ENCODE peak calls at places on chromosome 12, in ten cellular contexts. K, D, Q, B, L, V, X, G, M and R are unnamed samples.

GRCh38 chr12:114411081-114411836 is 5.3 kb upstream of the TBX5 start:
- DNase-seq in V (no peak), B (no peak), Q (no peak), L (no peak), K (no peak), X (no peak), G (no peak), D (no peak), M (no peak), R (no peak)

GRCh38 chr12:66035289-66035961 is 95.1 kb downstream of the LLPH start:
- DNase-seq in G (no peak), X (no peak), V (peak), D (peak), Q (no peak), K (no peak), B (no peak), M (peak), L (no peak), R (peak)

GRCh38 chr12:85680881-85681280 is 155.3 kb downstream of the RASSF9 start:
- DNase-seq in K (no peak), B (no peak), X (no peak), Q (no peak), M (no peak), V (no peak), D (no peak), G (no peak), L (no peak), R (no peak)

GRCh38 chr12:101697197-101697929 is at the start of gene CHPT1:
- DNase-seq in D (peak), V (peak), L (peak), K (peak), B (peak), X (peak), Q (peak), M (peak), G (peak), R (no peak)

GRCh38 chr12:60684988-60685655 is 1089.3 kb downstream of the SLC16A7 start:
- DNase-seq in X (no peak), L (peak), K (no peak), B (no peak), V (no peak), Q (no peak), G (no peak), M (no peak), D (no peak), R (no peak)

GRCh38 chr12:67595365-67595764 is 53.2 kb upstream of the DYRK2 start:
- DNase-seq in V (no peak), G (no peak), B (no peak), M (no peak), Q (no peak), L (no peak), K (no peak), D (no peak), X (no peak), R (no peak)

GRCh38 chr12:123757555-123757954 is 4.5 kb upstream of the DNAH10 start:
- DNase-seq in L (no peak), B (no peak), X (no peak), D (peak), V (no peak), G (no peak), Q (no peak), K (no peak), M (peak), R (no peak)

GRCh38 chr12:21911832-21912231 is 29.4 kb downstream of the ABCC9 start:
- DNase-seq in D (no peak), B (no peak), K (no peak), V (no peak), M (no peak), Q (no peak), L (no peak), X (no peak), G (no peak), R (no peak)

GRCh38 chr12:122951979-122952892 is 14.0 kb downstream of the ABCB9 start:
- DNase-seq in M (peak), B (peak), V (peak), D (peak), G (peak), K (peak), X (peak), Q (peak), L (peak), R (peak)

GRCh38 chr12:60201891-60202290 is 606.1 kb downstream of the SLC16A7 start:
- DNase-seq in D (peak), K (no peak), L (no peak), M (peak), X (no peak), B (no peak), V (no peak), Q (no peak), G (no peak), R (peak)

GRCh38 chr12:127280393-127281275 is 986.3 kb upstream of the TMEM132C start:
- DNase-seq in V (peak), Q (peak), G (peak), K (peak), B (peak), L (no peak), M (no peak), D (no peak), X (peak), R (no peak)

GRCh38 chr12:24979971-24980730 is 31.2 kb upstream of the BCAT1 start:
- DNase-seq in V (no peak), L (no peak), M (peak), Q (no peak), X (no peak), B (no peak), K (no peak), D (no peak), G (no peak), R (no peak)

GRCh38 chr12:48997719-48998496 is 1.3 kb downstream of the DDN start:
- DNase-seq in Q (no peak), B (peak), M (no peak), D (no peak), V (no peak), L (peak), G (peak), K (peak), X (peak), R (no peak)

GRCh38 chr12:93591137-93591868 is 18.8 kb downstream of the SOCS2 start:
- DNase-seq in L (peak), X (peak), Q (peak), B (peak), V (peak), M (peak), G (peak), K (peak), D (peak), R (peak)

GRCh38 chr12:77591959-77592358 is 238.7 kb upstream of the NAV3 start:
- DNase-seq in X (no peak), G (no peak), K (no peak), B (no peak), D (no peak), M (no peak), V (no peak), L (no peak), Q (peak), R (no peak)

GRCh38 chr12:127677537-127678131 is 589.3 kb upstream of the TMEM132C start:
- DNase-seq in L (peak), D (peak), K (peak), X (peak), G (peak), Q (peak), M (peak), B (peak), V (peak), R (peak)

GRCh38 chr12:8078400-8078799 is 3.7 kb upstream of the NECAP1 start:
- DNase-seq in M (peak), X (no peak), L (peak), K (no peak), V (peak), G (peak), D (peak), B (peak), Q (no peak), R (peak)

GRCh38 chr12:52242442-52243263 is 9.6 kb downstream of the KRT7 start:
- DNase-seq in G (no peak), L (no peak), B (peak), M (no peak), X (no peak), Q (no peak), D (no peak), K (no peak), V (no peak), R (no peak)

GRCh38 chr12:127179199-127179598 is 1087.8 kb upstream of the TMEM132C start:
- DNase-seq in D (no peak), X (no peak), V (peak), B (no peak), M (no peak), Q (no peak), K (no peak), G (no peak), L (no peak), R (no peak)

GRCh38 chr12:22318122-22318737 is 16.3 kb downstream of the ST8SIA1 start:
- DNase-seq in L (no peak), Q (no peak), X (no peak), G (no peak), B (no peak), V (peak), K (no peak), D (peak), M (peak), R (no peak)

GRCh38 chr12:128486951-128487350 is 220.0 kb downstream of the TMEM132C start:
- DNase-seq in M (no peak), V (no peak), K (no peak), B (no peak), D (peak), X (no peak), L (no peak), G (no peak), Q (no peak), R (no peak)

GRCh38 chr12:79886917-79887519 is 47.9 kb downstream of the PPP1R12A start:
- DNase-seq in K (no peak), X (no peak), G (no peak), L (no peak), V (peak), Q (no peak), B (no peak), D (peak), M (peak), R (peak)

GRCh38 chr12:19757317-19757877 is 318.1 kb downstream of the AEBP2 start:
- DNase-seq in B (no peak), Q (no peak), G (no peak), K (no peak), V (peak), L (no peak), D (peak), X (no peak), M (no peak), R (peak)

GRCh38 chr12:50986961-50987737 is 34.8 kb downstream of the HIGD1C start:
- DNase-seq in B (peak), L (peak), G (peak), X (peak), Q (no peak), K (no peak), M (peak), V (peak), D (peak), R (peak)

GRCh38 chr12:19435831-19436497 is 3.3 kb upstream of the AEBP2 start:
- DNase-seq in D (no peak), M (no peak), X (no peak), Q (no peak), K (no peak), V (no peak), B (no peak), G (no peak), L (no peak), R (no peak)

GRCh38 chr12:123231931-123232330 is 1.0 kb downstream of the MPHOSPH9 start:
- DNase-seq in D (no peak), Q (no peak), L (no peak), X (no peak), M (no peak), V (no peak), B (no peak), K (no peak), G (no peak), R (no peak)

GRCh38 chr12:89642959-89643358 is 65.7 kb downstream of the ATP2B1 start:
- DNase-seq in K (no peak), M (no peak), G (no peak), B (no peak), V (no peak), D (no peak), X (no peak), Q (no peak), L (no peak), R (no peak)

GRCh38 chr12:53234236-53234635 is 2.2 kb upstream of the RARG start:
- DNase-seq in X (no peak), V (no peak), Q (no peak), D (no peak), K (peak), G (peak), M (no peak), L (no peak), B (no peak), R (no peak)

GRCh38 chr12:75981247-75981646 is 50.3 kb downstream of the PHLDA1 start:
- DNase-seq in X (no peak), G (no peak), V (no peak), M (no peak), D (no peak), B (no peak), Q (no peak), K (no peak), L (no peak), R (no peak)

GRCh38 chr12:57139796-57140649 is 7.4 kb downstream of the LRP1-AS start:
- DNase-seq in B (no peak), D (no peak), L (no peak), X (no peak), V (no peak), K (no peak), G (no peak), M (no peak), Q (no peak), R (peak)

GRCh38 chr12:71152838-71153237 is 5.0 kb downstream of the TSPAN8 start:
- DNase-seq in M (no peak), G (no peak), V (no peak), D (no peak), L (no peak), Q (no peak), B (no peak), K (no peak), X (no peak), R (no peak)

GRCh38 chr12:78636253-78636855 is 228.2 kb upstream of the SYT1 start:
- DNase-seq in L (no peak), D (peak), X (no peak), Q (no peak), B (no peak), V (no peak), M (no peak), G (no peak), K (no peak), R (no peak)

GRCh38 chr12:77685112-77685511 is 145.6 kb upstream of the NAV3 start:
- DNase-seq in Q (peak), M (peak), B (peak), V (peak), L (peak), X (peak), G (peak), D (peak), K (no peak), R (peak)

GRCh38 chr12:109741286-109741969 is 27.8 kb downstream of the FAM222A start:
- DNase-seq in M (no peak), Q (no peak), X (peak), D (no peak), L (no peak), B (no peak), G (no peak), K (peak), V (no peak), R (no peak)
- TF ChIP-seq CTCF in M (no peak), Q (no peak), X (no peak), D (no peak), L (no peak), B (no peak), G (no peak), K (no peak), V (no peak), R (no peak)

DNA sequence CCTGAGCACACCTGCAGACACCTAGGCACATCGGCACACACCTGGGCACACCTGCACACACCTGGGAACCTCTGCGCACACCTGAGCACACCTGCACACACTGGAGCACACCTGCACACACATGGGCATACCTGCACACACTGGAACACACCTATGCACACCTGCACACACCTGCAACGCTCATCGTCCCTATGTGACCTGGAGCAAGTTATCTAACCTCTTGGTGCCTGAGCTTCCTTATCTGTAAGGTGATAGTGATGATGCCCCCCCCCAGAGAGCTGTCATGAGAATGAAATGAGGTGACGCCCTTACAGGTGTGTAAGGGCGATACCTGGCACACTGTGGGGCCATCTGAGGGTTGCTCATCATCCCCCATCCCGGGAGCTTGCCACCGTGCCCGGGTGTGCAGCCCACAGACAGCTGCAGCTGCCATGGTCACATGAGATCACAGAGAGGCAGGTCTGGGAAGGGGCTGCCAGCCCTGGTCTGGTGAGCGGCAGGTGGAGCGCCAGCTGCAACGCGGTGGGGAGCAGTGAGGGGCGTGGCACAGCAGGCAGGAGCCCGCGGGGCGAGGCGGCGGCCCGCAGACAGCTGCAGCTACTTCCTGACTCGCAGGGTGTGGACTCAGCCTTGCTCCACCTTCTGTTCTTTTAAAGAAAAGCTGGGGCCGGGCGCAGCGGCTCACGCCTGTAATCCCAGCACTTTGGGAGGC is 59.9 kb upstream of the FBRSL1 start:
- DNase-seq in M (no peak), V (peak), L (no peak), G (peak), B (peak), X (peak), K (peak), D (peak), Q (no peak), R (no peak)
- TF ChIP-seq CTCF in M (no peak), V (no peak), L (no peak), G (no peak), B (no peak), X (no peak), K (no peak), D (no peak), Q (no peak), R (no peak)

DNA sequence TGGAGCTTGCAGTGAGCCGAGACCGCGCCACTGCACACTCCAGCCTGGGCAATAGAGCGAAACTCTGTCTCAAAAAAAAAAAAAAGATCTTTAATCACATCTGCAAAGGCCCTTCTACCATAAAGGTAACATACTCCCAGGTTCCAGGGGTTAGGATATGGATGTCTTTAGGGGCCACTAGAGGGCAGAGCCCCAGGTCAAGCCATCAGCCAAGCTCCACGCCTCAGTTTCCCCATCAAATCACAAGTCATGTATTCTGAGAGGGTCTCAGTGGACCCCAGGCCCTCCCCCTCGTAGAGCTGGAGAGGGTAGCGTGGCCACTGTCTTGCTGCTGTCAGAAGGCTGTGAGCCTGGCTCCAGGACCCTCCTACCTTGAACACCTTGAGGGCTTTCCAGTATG is 18.8 kb downstream of the SLC8B1 start:
- DNase-seq in X (no peak), L (no peak), V (no peak), Q (no peak), M (no peak), D (no peak), G (no peak), K (no peak), B (no peak), R (no peak)
- TF ChIP-seq CTCF in X (no peak), L (no peak), V (no peak), Q (no peak), M (peak), D (peak), G (no peak), K (no peak), B (peak), R (peak)

GRCh38 chr12:104709692-104710435 is 248.2 kb downstream of the SLC41A2 start:
- DNase-seq in Q (no peak), K (no peak), L (no peak), X (no peak), G (no peak), M (no peak), D (no peak), V (no peak), B (no peak), R (peak)
- TF ChIP-seq CTCF in Q (no peak), K (no peak), L (no peak), X (no peak), G (no peak), M (no peak), D (no peak), V (no peak), B (no peak), R (no peak)

DNA sequence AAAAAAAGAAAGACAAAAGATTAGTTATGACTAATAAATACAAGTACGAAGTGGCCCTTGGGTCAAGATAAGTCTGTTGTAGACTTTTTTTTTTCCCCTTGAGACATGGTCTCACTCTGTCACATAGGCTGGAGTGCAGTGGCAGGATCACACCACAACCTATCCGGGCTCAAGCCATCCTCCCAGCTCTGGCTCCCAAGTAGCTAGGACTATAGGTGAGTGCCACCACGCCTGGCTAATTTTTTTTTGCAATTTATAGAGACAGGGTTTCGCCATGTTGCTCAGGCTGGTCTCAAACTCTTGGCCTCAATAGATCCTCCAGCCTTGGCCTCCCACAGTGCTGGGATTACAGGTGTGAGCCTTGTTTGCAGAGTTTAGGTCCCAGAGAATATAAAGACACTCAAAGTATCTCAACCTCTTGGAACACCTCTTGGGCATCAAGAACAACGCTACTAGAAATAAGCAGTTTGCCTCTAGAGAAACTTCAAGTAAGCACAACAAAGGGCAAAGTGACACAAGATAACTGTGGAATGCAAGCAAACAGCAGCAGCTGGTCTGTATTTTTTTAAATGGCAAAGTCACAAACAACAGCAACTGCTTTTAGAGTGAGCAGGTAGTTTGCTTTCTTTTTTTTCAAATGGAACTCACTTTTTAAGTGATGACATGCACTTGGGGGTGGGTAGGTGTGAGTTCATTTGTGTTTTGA is 3.9 kb upstream of the MDM2 start:
- DNase-seq in D (no peak), V (no peak), B (no peak), G (no peak), K (no peak), L (no peak), Q (no peak), M (no peak), X (no peak), R (no peak)
- TF ChIP-seq CTCF in D (no peak), V (no peak), B (no peak), G (no peak), K (no peak), L (no peak), Q (no peak), M (no peak), X (no peak), R (no peak)

DNA sequence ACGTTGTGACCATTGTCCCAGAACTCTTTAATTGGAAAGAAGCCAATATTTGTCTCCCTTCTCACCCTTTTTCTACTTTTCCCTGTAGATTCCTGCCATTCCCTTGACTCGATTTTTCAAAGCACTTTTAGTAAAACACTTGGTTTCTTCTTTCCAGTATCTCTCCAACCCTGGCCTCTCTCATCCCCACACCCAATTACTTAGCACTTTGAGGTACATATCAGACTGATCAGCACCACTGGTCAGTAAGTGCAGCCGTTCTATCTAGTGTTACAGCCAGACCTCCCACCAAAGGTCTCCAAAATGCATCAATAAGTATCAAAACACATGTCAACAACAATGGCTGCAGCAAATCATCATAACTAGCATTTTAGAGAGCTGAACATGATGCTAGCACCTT is 141.9 kb downstream of the BTG1 start:
- DNase-seq in K (no peak), Q (no peak), G (no peak), D (no peak), L (no peak), V (no peak), B (no peak), X (no peak), M (no peak), R (no peak)
- TF ChIP-seq CTCF in K (no peak), Q (no peak), G (no peak), D (no peak), L (no peak), V (no peak), B (no peak), X (no peak), M (no peak), R (no peak)